ENCODE peak calls at places on chromosome 21, in four cellular contexts. D is AG10803, L is HFF-Myc, O is OCI-LY7. W is an unnamed sample.

GRCh38 chr21:45076245-45076661 is 1.9 kb downstream of the ADARB1 start:
- DNase-seq in D (peak), O (no peak), L (no peak), W (no peak)

GRCh38 chr21:45931397-45931969 is 50.1 kb upstream of the COL6A1 start:
- DNase-seq in D (no peak), O (no peak), L (no peak), W (no peak)

GRCh38 chr21:29943885-29944284 is 4.1 kb upstream of the GRIK1 start:
- DNase-seq in D (no peak), O (no peak), L (no peak), W (no peak)

GRCh38 chr21:34843562-34843961 is 174.8 kb downstream of the CLIC6 start:
- DNase-seq in L (no peak), D (no peak), O (no peak), W (no peak)

GRCh38 chr21:32257952-32258785 is 20.7 kb downstream of the MIS18A start:
- DNase-seq in L (peak), O (peak), D (peak), W (peak)

GRCh38 chr21:21114456-21114855 is 116.2 kb downstream of the NCAM2 start:
- DNase-seq in L (no peak), O (no peak), D (no peak), W (no peak)

GRCh38 chr21:34926784-34927548 is 122.1 kb downstream of the RUNX1 start:
- DNase-seq in O (no peak), L (no peak), D (peak), W (no peak)

GRCh38 chr21:20902511-20902910 is 95.7 kb upstream of the NCAM2 start:
- DNase-seq in L (no peak), D (no peak), O (no peak), W (no peak)

GRCh38 chr21:25568230-25568629 is 39.1 kb downstream of the MRPL39 start:
- DNase-seq in L (no peak), D (peak), O (no peak), W (no peak)

GRCh38 chr21:40819262-40819661 is 27.7 kb downstream of the DSCAM start:
- DNase-seq in D (no peak), L (no peak), O (no peak), W (no peak)

GRCh38 chr21:40447016-40447415 is 399.9 kb downstream of the DSCAM start:
- DNase-seq in L (no peak), D (no peak), O (no peak), W (no peak)

GRCh38 chr21:44657635-44658183 is at the start of gene KRTAP12-3:
- DNase-seq in O (no peak), D (no peak), L (no peak), W (no peak)

GRCh38 chr21:41220208-41220733 is 52.3 kb downstream of the BACE2 start:
- DNase-seq in D (peak), L (no peak), O (no peak), W (no peak)

GRCh38 chr21:32351428-32351827 is 41.4 kb downstream of the URB1 start:
- DNase-seq in L (no peak), D (no peak), O (no peak), W (no peak)

GRCh38 chr21:27201197-27201596 is 234.3 kb upstream of the ADAMTS5 start:
- DNase-seq in O (no peak), L (no peak), D (no peak), W (no peak)

GRCh38 chr21:46196733-46197132 is 12.5 kb upstream of the SPATC1L start:
- DNase-seq in D (no peak), L (no peak), O (no peak), W (no peak)

GRCh38 chr21:36927718-36928117 is 38.8 kb downstream of the HLCS start:
- DNase-seq in D (peak), O (peak), L (peak), W (peak)

GRCh38 chr21:35648512-35648911 is 411.8 kb downstream of the SETD4 start:
- DNase-seq in L (no peak), D (no peak), O (no peak), W (no peak)

GRCh38 chr21:15124731-15125130 is 59.9 kb upstream of the NRIP1 start:
- DNase-seq in D (no peak), O (no peak), L (no peak), W (no peak)

GRCh38 chr21:43866233-43866632 is 1.2 kb downstream of the AGPAT3 start:
- DNase-seq in D (peak), O (peak), L (peak), W (peak)

GRCh38 chr21:36747114-36747814 is 48.3 kb downstream of the SIM2 start:
- DNase-seq in L (no peak), D (no peak), O (no peak), W (no peak)

GRCh38 chr21:46322351-46323226 is 1.1 kb downstream of the C21orf58 start:
- DNase-seq in D (peak), O (peak), L (no peak), W (no peak)

GRCh38 chr21:35508389-35508888 is 459.3 kb upstream of the RUNX1 start:
- DNase-seq in L (peak), D (peak), O (peak), W (no peak)

GRCh38 chr21:33496345-33496744 is 4.8 kb upstream of the DNAJC28 start:
- DNase-seq in O (no peak), L (no peak), D (no peak), W (no peak)
- TF ChIP-seq CTCF in O (no peak), L (no peak), D (no peak), W (no peak)

DNA sequence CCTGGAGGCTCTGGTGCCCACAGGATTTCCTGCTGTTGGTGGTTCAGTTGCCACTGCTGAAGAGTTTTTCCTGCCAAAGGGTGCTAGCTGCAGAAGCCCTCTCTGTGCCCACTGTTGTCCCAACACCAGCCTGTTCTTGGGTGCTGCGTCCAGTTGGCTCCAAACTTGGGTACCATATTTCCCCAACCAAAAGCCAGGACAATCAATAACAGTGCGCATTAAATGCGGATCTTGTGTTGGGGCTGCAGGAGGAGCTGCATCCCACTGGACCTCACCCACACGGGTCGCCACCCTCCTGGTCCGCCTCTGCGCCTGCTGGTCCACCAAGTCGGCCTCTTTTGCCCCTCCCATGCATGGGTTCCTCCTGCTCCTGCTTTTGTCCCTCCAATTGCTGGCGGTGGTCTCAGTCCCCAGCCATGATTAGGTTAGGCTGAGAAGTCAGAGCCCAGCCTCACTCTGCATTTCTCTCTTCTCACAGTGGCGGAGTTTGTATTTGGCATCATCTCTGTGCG is 9.8 kb downstream of the ABCG1 start:
- DNase-seq in D (no peak), O (no peak), L (no peak), W (no peak)
- H3K4me3 ChIP-seq in D (no peak), O (peak), L (no peak), W (no peak)

DNA sequence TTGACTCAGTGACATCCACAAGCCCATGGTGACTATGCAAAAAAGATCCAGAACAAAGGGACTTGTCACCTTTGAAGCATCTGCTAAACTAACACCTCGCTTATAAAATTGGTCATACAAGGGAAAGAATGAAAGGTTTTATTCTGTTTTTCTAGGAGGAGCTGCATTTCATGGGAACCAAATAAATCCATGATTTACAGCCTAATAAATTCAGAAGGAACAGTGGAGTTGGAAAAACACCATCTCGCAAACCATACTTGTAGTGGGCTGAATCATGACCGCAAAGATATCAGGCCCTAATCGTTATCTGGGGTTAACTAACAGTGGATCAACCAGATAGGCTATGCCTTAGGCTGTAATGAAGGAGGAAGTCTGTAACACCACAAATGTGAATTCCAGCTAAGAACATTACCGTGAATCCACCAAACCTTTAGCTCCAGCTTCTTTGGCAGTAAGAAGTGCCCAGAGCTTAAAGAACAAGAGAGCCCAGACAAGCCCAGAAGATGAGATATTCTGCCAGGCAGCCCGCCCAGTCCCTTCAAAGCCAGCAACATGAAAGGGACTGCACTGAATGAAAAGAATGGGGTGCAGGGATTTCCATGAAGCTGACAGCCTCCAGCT is 27.4 kb downstream of the RSPH1 start:
- DNase-seq in D (no peak), L (no peak), O (no peak), W (no peak)
- TF ChIP-seq CTCF in D (no peak), L (no peak), O (no peak), W (no peak)

GRCh38 chr21:42236693-42237092 is 17.8 kb downstream of the ABCG1 start:
- DNase-seq in O (peak), D (no peak), L (no peak), W (no peak)

GRCh38 chr21:42234026-42234425 is 15.1 kb downstream of the ABCG1 start:
- DNase-seq in O (no peak), L (no peak), D (no peak), W (no peak)

GRCh38 chr21:42236014-42236413 is 17.1 kb downstream of the ABCG1 start:
- DNase-seq in D (no peak), L (no peak), O (no peak), W (no peak)

GRCh38 chr21:42234464-42235241 is 15.7 kb downstream of the ABCG1 start:
- DNase-seq in D (no peak), O (peak), L (no peak), W (no peak)

DNA sequence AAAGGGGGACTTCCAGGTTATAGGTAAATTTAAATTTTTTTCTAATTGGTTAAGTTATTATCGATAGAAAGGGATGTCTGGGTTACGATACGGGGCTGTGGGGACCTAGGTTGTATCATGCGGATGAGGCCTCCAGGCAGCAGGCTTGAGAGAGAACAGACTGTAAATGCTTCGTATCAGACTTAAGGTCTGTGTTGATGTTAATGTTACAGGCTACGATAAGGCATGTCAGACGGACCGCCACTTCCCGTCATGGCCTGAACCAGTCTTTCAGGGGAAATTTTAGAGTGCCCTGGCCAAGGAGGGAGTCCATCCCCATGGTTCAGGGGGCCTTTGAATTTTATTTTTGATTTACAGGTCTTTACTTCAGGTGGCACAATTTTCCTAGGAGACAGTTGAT is 16.7 kb downstream of the ABCG1 start:
- DNase-seq in L (no peak), O (no peak), D (no peak), W (no peak)
- H3K4me3 ChIP-seq in L (no peak), O (peak), D (no peak), W (no peak)

GRCh38 chr21:39097335-39097861 is 85.9 kb downstream of the PSMG1 start:
- DNase-seq in L (no peak), D (no peak), O (no peak), W (no peak)

GRCh38 chr21:39095681-39096080 is 87.6 kb downstream of the PSMG1 start:
- DNase-seq in L (no peak), D (no peak), O (no peak), W (no peak)

GRCh38 chr21:39097981-39098380 is 85.3 kb downstream of the PSMG1 start:
- DNase-seq in L (no peak), O (no peak), D (no peak), W (no peak)

GRCh38 chr21:39094847-39095525 is 88.3 kb downstream of the PSMG1 start:
- DNase-seq in L (no peak), O (no peak), D (peak), W (peak)

GRCh38 chr21:39096754-39097153 is 86.5 kb downstream of the PSMG1 start:
- DNase-seq in L (no peak), D (no peak), O (peak), W (no peak)
- TF ChIP-seq CTCF in L (peak), D (no peak), O (peak), W (no peak)

GRCh38 chr21:39317134-39318090 is 4.0 kb upstream of the BRWD1 start:
- DNase-seq in O (peak), D (no peak), L (no peak), W (no peak)

GRCh38 chr21:39316729-39317128 is 3.3 kb upstream of the BRWD1 start:
- DNase-seq in L (no peak), D (no peak), O (no peak), W (no peak)

GRCh38 chr21:39314155-39315027 is 959 bp upstream of the BRWD1 start:
- DNase-seq in L (no peak), D (peak), O (peak), W (no peak)

GRCh38 chr21:39315603-39316002 is 2.2 kb upstream of the BRWD1 start:
- DNase-seq in O (peak), L (no peak), D (no peak), W (no peak)

GRCh38 chr21:39316062-39316461 is 2.6 kb upstream of the BRWD1 start:
- DNase-seq in O (no peak), D (peak), L (no peak), W (no peak)
- H3K4me3 ChIP-seq in O (peak), D (no peak), L (no peak), W (no peak)

DNA sequence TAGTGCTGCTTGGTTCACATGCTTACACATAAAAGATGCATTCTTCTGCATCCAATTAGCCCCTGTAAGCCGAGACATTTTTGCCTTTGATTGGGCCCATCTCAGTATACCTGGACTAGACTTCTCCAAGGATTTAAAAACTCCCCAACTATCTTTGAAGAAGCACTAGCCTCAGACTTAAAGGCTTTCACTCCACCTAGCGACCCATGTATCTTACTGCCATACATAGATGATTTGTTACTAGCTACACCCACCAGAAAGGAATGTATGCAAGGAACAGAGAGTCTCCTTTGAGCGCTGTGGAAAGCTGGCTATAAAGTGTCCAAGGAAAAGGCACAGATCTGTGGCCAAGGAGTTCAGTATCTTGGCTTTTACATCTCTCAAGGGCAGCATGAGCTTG is 91.7 kb downstream of the LIPI start:
- DNase-seq in L (no peak), D (no peak), O (no peak), W (no peak)
- TF ChIP-seq CTCF in L (no peak), D (no peak), O (no peak), W (no peak)